ENCODE peak calls at places on chromosomes 13 and 19, in ten cellular contexts. E is activated T-helper 2 cell treated with anti-CD3 and anti-CD28 coated beads, Interferon-gamma antibody, Interleukin-2, Interleukin-4, amounts not matched to agents 10 μg/mL and 5 μg/mL and 100 μg/mL, durations not matched to agents 14 hours and 24 hours and 36 hours; B is adrenal gland; X is esophagus squamous epithelium; Y is NCI-H345; D is GM12864; K is GM10248; G is GM12891; A is HT-29; Z is heart right ventricle. M is an unnamed sample.

GRCh38 chr13:55307909-55308308 is 1832.8 kb upstream of the PRR20A start:
- DNase-seq in E (no peak), B (no peak), X (no peak), Y (no peak), D (no peak), K (no peak), G (no peak), A (no peak), Z (no peak), M (no peak)

GRCh38 chr13:93778548-93778947 is 551.9 kb downstream of the GPC6 start:
- DNase-seq in E (no peak), B (no peak), X (no peak), Y (no peak), D (no peak), K (no peak), G (no peak), A (no peak), Z (no peak), M (no peak)

GRCh38 chr19:45175663-45176345 is 2.2 kb downstream of the TRAPPC6A start:
- DNase-seq in E (no peak), B (no peak), X (no peak), Y (no peak), D (no peak), K (no peak), G (no peak), A (no peak), Z (no peak), M (no peak)

GRCh38 chr13:33785384-33785783 is 32.6 kb upstream of the RFC3 start:
- DNase-seq in E (no peak), B (no peak), X (no peak), Y (no peak), D (no peak), K (no peak), G (no peak), A (no peak), Z (no peak), M (no peak)

GRCh38 chr13:36030670-36031331 is 100.4 kb downstream of the DCLK1 start:
- DNase-seq in E (no peak), B (no peak), X (no peak), Y (no peak), D (no peak), K (no peak), G (no peak), A (no peak), Z (peak), M (no peak)

GRCh38 chr13:49679244-49679643 is 12.0 kb downstream of the EBPL start:
- DNase-seq in E (no peak), B (no peak), X (no peak), Y (no peak), D (no peak), K (peak), G (no peak), A (peak), Z (no peak), M (no peak)

GRCh38 chr19:40302224-40303011 is 17.3 kb upstream of the AKT2 start:
- DNase-seq in E (no peak), B (no peak), X (no peak), Y (no peak), D (no peak), K (no peak), G (no peak), A (no peak), Z (no peak), M (no peak)

GRCh38 chr13:37319041-37319443 is 213.6 kb upstream of the CSNK1A1L start:
- DNase-seq in E (no peak), B (no peak), X (no peak), Y (no peak), D (no peak), K (no peak), G (no peak), A (no peak), Z (no peak), M (no peak)

GRCh38 chr19:35501684-35502083 is 11.4 kb upstream of the KRTDAP start:
- DNase-seq in E (no peak), B (peak), X (no peak), Y (no peak), D (no peak), K (no peak), G (no peak), A (no peak), Z (no peak), M (no peak)

GRCh38 chr19:3343619-3344502 is 22.5 kb upstream of the NFIC start:
- DNase-seq in E (no peak), B (peak), X (no peak), Y (peak), D (peak), K (peak), G (peak), A (peak), Z (peak), M (peak)

GRCh38 chr13:39767791-39768564 is 112.5 kb downstream of the COG6 start:
- DNase-seq in E (no peak), B (no peak), X (no peak), Y (peak), D (no peak), K (no peak), G (no peak), A (peak), Z (no peak), M (no peak)

GRCh38 chr13:43883636-43884035 is 3.9 kb downstream of the LACC1 start:
- DNase-seq in E (no peak), B (no peak), X (no peak), Y (no peak), D (no peak), K (no peak), G (no peak), A (no peak), Z (no peak), M (no peak)

GRCh38 chr19:10543420-10544241 is at the start of gene ATG4D:
- DNase-seq in E (peak), B (peak), X (no peak), Y (peak), D (no peak), K (peak), G (peak), A (peak), Z (peak), M (peak)

GRCh38 chr19:34350161-34350561 is 14.8 kb upstream of the GPI start:
- DNase-seq in E (peak), B (no peak), X (no peak), Y (no peak), D (no peak), K (no peak), G (peak), A (no peak), Z (no peak), M (no peak)

GRCh38 chr13:83995930-83996329 is 113.7 kb upstream of the SLITRK1 start:
- DNase-seq in E (no peak), B (no peak), X (no peak), Y (no peak), D (no peak), K (no peak), G (no peak), A (no peak), Z (no peak), M (no peak)

GRCh38 chr19:17455711-17456123 is 5.0 kb downstream of the NXNL1 start:
- DNase-seq in E (no peak), B (peak), X (no peak), Y (no peak), D (no peak), K (no peak), G (no peak), A (no peak), Z (no peak), M (no peak)

GRCh38 chr19:14091086-14091884 is 734 bp upstream of the SAMD1 start:
- DNase-seq in E (peak), B (peak), X (no peak), Y (peak), D (no peak), K (peak), G (peak), A (peak), Z (peak), M (peak)

GRCh38 chr13:108947551-108948030 is 318.2 kb downstream of the MYO16 start:
- DNase-seq in E (no peak), B (no peak), X (no peak), Y (no peak), D (no peak), K (no peak), G (no peak), A (no peak), Z (no peak), M (no peak)

GRCh38 chr19:46391296-46392251 is 21.8 kb downstream of the CCDC8 start:
- DNase-seq in E (no peak), B (no peak), X (no peak), Y (no peak), D (no peak), K (no peak), G (no peak), A (no peak), Z (no peak), M (no peak)

GRCh38 chr19:45547965-45548609 is 36.5 kb downstream of the OPA3 start:
- DNase-seq in E (no peak), B (peak), X (no peak), Y (no peak), D (no peak), K (no peak), G (no peak), A (peak), Z (no peak), M (no peak)

GRCh38 chr19:55287361-55288079 is 3.7 kb downstream of the BRSK1 start:
- DNase-seq in E (no peak), B (no peak), X (no peak), Y (no peak), D (no peak), K (no peak), G (no peak), A (no peak), Z (no peak), M (no peak)

GRCh38 chr19:46818812-46819211 is 30.4 kb upstream of the SLC1A5 start:
- DNase-seq in E (no peak), B (no peak), X (no peak), Y (no peak), D (no peak), K (no peak), G (no peak), A (no peak), Z (no peak), M (no peak)

GRCh38 chr19:46529622-46530451 is 34.2 kb upstream of the PNMA8B start:
- DNase-seq in E (peak), B (peak), X (no peak), Y (peak), D (no peak), K (peak), G (peak), A (peak), Z (peak), M (peak)

GRCh38 chr13:98447881-98448641 is 128.8 kb downstream of the STK24 start:
- DNase-seq in E (no peak), B (no peak), X (no peak), Y (peak), D (peak), K (no peak), G (no peak), A (peak), Z (peak), M (no peak)